ENCODE peak calls at places on chromosomes 16 and 17, in four cellular contexts. One of them, this sample, is unnamed.

GRCh38 chr17:32483451-32484019 is 3.3 kb upstream of the CDK5R1 start:
- DNase-seq in adrenal gland: peak
- DNase-seq in uterus: peak
- DNase-seq in AG04450: no peak
- DNase-seq in this sample: peak

GRCh38 chr17:74452841-74453661 is 13.4 kb upstream of the CD300A start:
- DNase-seq in adrenal gland: peak
- DNase-seq in uterus: no peak
- DNase-seq in AG04450: no peak
- DNase-seq in this sample: no peak

GRCh38 chr17:76635039-76635438 is 8.5 kb downstream of the ST6GALNAC1 start:
- DNase-seq in uterus: no peak
- DNase-seq in adrenal gland: no peak
- DNase-seq in AG04450: no peak
- DNase-seq in this sample: no peak

GRCh38 chr17:30326816-30327215 is 7.0 kb downstream of the TMIGD1 start:
- DNase-seq in AG04450: no peak
- DNase-seq in uterus: no peak
- DNase-seq in adrenal gland: no peak
- DNase-seq in this sample: no peak

GRCh38 chr17:60224064-60224463 is 74.3 kb downstream of the CA4 start:
- DNase-seq in uterus: no peak
- DNase-seq in AG04450: no peak
- DNase-seq in adrenal gland: no peak
- DNase-seq in this sample: no peak

GRCh38 chr17:43892672-43892975 is 14.7 kb downstream of the MPP2 start:
- DNase-seq in uterus: no peak
- DNase-seq in AG04450: no peak
- DNase-seq in adrenal gland: no peak
- DNase-seq in this sample: no peak

GRCh38 chr17:67995568-67996191 is 589 bp downstream of the C17orf58 start:
- DNase-seq in AG04450: no peak
- DNase-seq in uterus: peak
- DNase-seq in adrenal gland: peak
- DNase-seq in this sample: peak

GRCh38 chr17:35627417-35627816 is 40.3 kb downstream of the AP2B1 start:
- DNase-seq in AG04450: no peak
- DNase-seq in adrenal gland: no peak
- DNase-seq in uterus: no peak
- DNase-seq in this sample: no peak

GRCh38 chr16:54921229-54921824 is 9.3 kb upstream of the IRX5 start:
- DNase-seq in AG04450: no peak
- DNase-seq in adrenal gland: no peak
- DNase-seq in uterus: no peak
- DNase-seq in this sample: no peak

GRCh38 chr17:17076066-17076465 is 33.8 kb downstream of the MPRIP start:
- DNase-seq in adrenal gland: no peak
- DNase-seq in uterus: peak
- DNase-seq in AG04450: no peak
- DNase-seq in this sample: no peak
- TF ChIP-seq CTCF in adrenal gland: no peak
- TF ChIP-seq CTCF in uterus: no peak
- TF ChIP-seq CTCF in AG04450: no peak
- TF ChIP-seq CTCF in this sample: no peak

GRCh38 chr16:10729649-10730048 is 14.0 kb upstream of the NUBP1 start:
- DNase-seq in adrenal gland: peak
- DNase-seq in AG04450: no peak
- DNase-seq in uterus: no peak
- DNase-seq in this sample: no peak
- TF ChIP-seq CTCF in adrenal gland: no peak
- TF ChIP-seq CTCF in AG04450: no peak
- TF ChIP-seq CTCF in uterus: no peak
- TF ChIP-seq CTCF in this sample: no peak

GRCh38 chr17:16328997-16329396 is 24.3 kb downstream of the CENPV start:
- DNase-seq in adrenal gland: no peak
- DNase-seq in uterus: no peak
- DNase-seq in AG04450: no peak
- DNase-seq in this sample: no peak
- TF ChIP-seq CTCF in adrenal gland: no peak
- TF ChIP-seq CTCF in uterus: no peak
- TF ChIP-seq CTCF in AG04450: peak
- TF ChIP-seq CTCF in this sample: no peak

DNA sequence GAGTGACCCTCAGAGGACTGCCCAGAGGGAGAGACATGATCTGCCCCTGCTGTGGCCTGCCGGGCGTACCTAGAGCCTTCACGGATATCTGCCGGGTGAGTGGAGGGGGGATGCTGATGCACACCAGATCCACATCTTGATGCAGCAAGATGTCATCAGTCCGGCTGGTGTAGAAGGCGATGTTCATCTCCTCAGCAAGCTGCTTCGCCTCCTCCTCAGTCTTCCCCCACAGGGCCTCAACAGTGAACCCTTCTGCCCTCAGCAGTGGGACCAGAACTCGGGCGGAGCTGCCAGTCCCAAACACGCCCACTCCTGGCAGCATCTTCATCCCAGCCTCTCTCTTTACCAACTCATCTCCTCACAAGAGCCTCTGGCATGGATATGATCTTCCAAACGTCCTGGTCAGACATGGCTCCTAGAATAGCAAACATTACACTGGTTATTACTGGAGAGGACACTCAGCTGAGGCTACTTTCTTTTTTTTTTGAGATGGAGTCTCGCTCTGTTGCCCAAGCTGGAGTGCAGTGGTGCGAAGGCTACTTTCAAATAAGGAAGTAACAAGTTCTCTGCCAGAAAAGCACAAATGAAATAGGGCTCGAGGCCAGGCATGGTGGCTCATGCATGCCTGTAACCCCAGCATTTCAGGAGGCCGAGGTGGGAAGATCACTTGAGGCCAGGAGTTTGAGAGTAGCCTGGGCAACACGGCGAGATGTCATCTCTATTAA is 18.9 kb downstream of the C16orf86 start:
- DNase-seq in adrenal gland: no peak
- DNase-seq in AG04450: no peak
- DNase-seq in uterus: no peak
- DNase-seq in this sample: no peak
- TF ChIP-seq CTCF in adrenal gland: no peak
- TF ChIP-seq CTCF in AG04450: no peak
- TF ChIP-seq CTCF in uterus: no peak
- TF ChIP-seq CTCF in this sample: no peak

GRCh38 chr16:24409045-24409444 is 130.3 kb upstream of the RBBP6 start:
- DNase-seq in adrenal gland: no peak
- DNase-seq in uterus: no peak
- DNase-seq in AG04450: no peak
- DNase-seq in this sample: peak
- TF ChIP-seq CTCF in adrenal gland: no peak
- TF ChIP-seq CTCF in uterus: no peak
- TF ChIP-seq CTCF in AG04450: no peak
- TF ChIP-seq CTCF in this sample: no peak

DNA sequence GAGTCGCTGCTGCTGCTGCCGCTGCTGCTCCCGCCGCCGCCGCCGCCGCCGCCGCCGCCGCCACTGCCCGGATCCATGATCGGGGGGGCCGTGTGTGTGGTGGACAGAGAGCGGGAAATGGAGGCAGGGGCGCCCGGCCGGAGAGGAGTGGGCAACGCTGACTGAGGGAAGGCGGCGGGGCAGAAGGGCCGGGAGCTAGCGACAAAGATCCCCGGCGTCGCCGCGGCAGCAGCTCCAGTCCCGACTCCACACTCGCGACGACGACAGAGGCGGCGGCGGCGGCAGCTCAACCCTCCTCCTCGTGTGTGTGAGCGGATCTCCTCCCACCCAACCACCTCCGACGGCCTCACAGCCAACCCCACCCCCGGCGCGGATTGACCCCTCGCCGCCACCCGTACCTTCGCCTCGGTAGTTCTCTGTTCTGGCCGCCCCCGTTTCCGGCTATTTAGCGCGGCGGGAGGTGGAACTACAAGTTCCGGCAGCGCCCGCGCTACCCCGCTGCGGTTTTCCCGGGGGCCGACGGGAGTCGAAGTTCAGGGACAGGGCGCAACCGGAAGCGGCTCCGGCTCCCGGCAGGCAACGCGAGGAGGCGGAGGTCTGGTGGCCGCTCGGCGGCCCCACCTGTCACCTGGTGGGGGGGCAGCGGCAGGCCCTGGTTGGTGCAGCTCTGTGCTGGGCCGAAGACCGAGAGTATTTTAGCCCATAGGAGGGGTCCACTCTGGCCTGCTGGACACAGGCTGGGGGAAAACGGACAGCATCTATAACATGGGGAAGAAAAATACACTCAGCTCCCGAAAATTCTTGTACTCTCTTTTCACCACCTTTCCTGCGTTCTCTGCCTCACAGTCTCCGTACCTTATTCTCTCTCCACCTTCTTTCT is at the start of gene GSPT1:
- DNase-seq in uterus: peak
- DNase-seq in adrenal gland: peak
- DNase-seq in AG04450: peak
- DNase-seq in this sample: peak
- TF ChIP-seq CTCF in uterus: no peak
- TF ChIP-seq CTCF in adrenal gland: no peak
- TF ChIP-seq CTCF in AG04450: no peak
- TF ChIP-seq CTCF in this sample: no peak

GRCh38 chr16:71214771-71215381 is 15.6 kb downstream of the HYDIN start:
- DNase-seq in adrenal gland: no peak
- DNase-seq in uterus: no peak
- DNase-seq in AG04450: no peak
- DNase-seq in this sample: peak
- TF ChIP-seq CTCF in adrenal gland: peak
- TF ChIP-seq CTCF in uterus: no peak
- TF ChIP-seq CTCF in AG04450: no peak
- TF ChIP-seq CTCF in this sample: no peak

This sample was measured in GM20000.